ENCODE peak calls at places on chromosomes 11 and 22, in six cellular contexts. Y, G, V, C, X and Z are unnamed samples.

GRCh38 chr11:1232328-1233321 is 9.8 kb downstream of the MUC5B start:
- DNase-seq in G (peak), Y (peak), C (no peak), V (no peak), X (no peak), Z (no peak)

GRCh38 chr11:62921573-62922188 is 518 bp upstream of the CHRM1 start:
- DNase-seq in Y (no peak), V (no peak), X (no peak), G (no peak), C (no peak), Z (no peak)

GRCh38 chr11:27968461-27968860 is 139.5 kb downstream of the KIF18A start:
- DNase-seq in C (no peak), V (no peak), X (no peak), Y (no peak), G (no peak), Z (no peak)

GRCh38 chr22:46292173-46292572 is 4.5 kb upstream of the GTSE1 start:
- DNase-seq in V (no peak), Y (no peak), X (no peak), C (no peak), G (no peak), Z (no peak)

GRCh38 chr11:118522571-118523072 is 4.7 kb upstream of the TTC36 start:
- DNase-seq in C (peak), G (peak), Y (no peak), X (peak), V (peak), Z (peak)

GRCh38 chr22:45599836-45600577 is 71.6 kb upstream of the ATXN10 start:
- DNase-seq in V (no peak), X (no peak), C (no peak), G (no peak), Y (no peak), Z (no peak)

GRCh38 chr11:47918370-47918690 is 62.0 kb upstream of the PTPRJ start:
- DNase-seq in X (no peak), C (peak), Y (no peak), V (no peak), G (no peak), Z (peak)

GRCh38 chr22:48369789-48370507 is 1457.7 kb downstream of the BRD1 start:
- DNase-seq in C (no peak), G (peak), V (peak), X (no peak), Y (peak), Z (peak)

GRCh38 chr22:20510811-20511577 is 3.6 kb downstream of the MED15 start:
- DNase-seq in G (no peak), Y (no peak), X (no peak), C (no peak), V (no peak), Z (no peak)

GRCh38 chr11:128380280-128380604 is 207.1 kb downstream of the ETS1 start:
- DNase-seq in Y (no peak), C (no peak), G (no peak), X (no peak), V (no peak), Z (no peak)

GRCh38 chr11:31442086-31442485 is 67.3 kb downstream of the IMMP1L start:
- DNase-seq in G (no peak), X (peak), V (no peak), C (no peak), Y (no peak), Z (peak)

GRCh38 chr22:46042786-46043185 is 65.8 kb upstream of the WNT7B start:
- DNase-seq in G (peak), V (no peak), C (no peak), Y (no peak), X (no peak), Z (no peak)

GRCh38 chr22:25386538-25386884 is 167.1 kb downstream of the CRYBB2 start:
- DNase-seq in Y (no peak), C (no peak), X (no peak), V (no peak), G (no peak), Z (no peak)

GRCh38 chr11:109554951-109555350 is 133.0 kb downstream of the C11orf87 start:
- DNase-seq in Y (no peak), V (no peak), C (no peak), G (no peak), X (no peak), Z (no peak)
- TF ChIP-seq JUN in Y (no peak), V (no peak), C (no peak), G (no peak), X (no peak), Z (no peak)

GRCh38 chr11:6628526-6628925 is 9.3 kb upstream of the TPP1 start:
- DNase-seq in C (no peak), Y (no peak), V (no peak), G (no peak), X (no peak), Z (no peak)
- TF ChIP-seq JUN in C (no peak), Y (no peak), V (no peak), G (no peak), X (no peak), Z (no peak)

DNA sequence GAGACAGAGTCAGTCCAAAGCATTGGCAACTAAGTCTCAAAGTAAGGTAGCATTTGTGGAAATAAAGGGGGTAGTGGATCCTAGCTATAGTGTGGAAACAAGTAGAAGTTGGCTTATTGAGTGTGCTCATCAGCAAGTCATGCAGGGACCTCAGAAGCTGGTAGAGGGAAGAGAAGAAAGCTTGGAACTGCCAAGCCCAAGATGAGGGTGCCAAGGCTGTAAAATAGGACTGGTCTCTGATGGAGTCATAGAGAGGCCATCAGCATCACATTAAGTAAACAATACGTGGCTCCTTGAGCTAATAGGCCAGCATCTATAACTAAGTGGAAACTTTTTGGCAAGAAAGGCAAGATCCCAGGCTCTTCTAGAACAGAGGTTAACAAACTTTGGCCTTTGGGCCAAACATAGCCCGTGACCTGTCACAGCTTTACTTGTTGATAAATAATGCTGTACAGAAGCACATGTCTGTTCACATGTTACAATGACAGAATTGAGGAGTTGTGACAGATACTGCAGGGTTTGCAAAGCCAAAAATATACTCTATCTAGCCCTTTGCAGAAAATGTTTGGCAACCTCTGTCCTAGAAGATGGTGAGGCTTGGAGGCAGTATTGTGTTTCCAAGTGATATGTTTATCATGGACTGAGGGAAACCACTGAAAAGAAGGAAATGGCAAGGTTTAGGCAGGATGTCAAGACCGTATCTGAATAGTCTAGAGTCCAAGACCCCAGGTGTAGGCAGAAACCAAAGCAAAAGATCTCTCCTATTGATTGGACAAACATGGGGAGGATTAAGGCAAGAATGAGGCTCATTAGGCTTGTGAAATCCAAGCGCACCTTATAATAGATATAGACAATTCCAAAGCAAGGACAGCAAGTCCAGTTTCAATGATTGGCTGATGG is 62.5 kb upstream of the CD44 start:
- DNase-seq in Y (no peak), C (no peak), G (no peak), V (no peak), X (no peak), Z (no peak)
- TF ChIP-seq JUN in Y (no peak), C (no peak), G (no peak), V (no peak), X (no peak), Z (no peak)

GRCh38 chr11:35077709-35078695 is 61.0 kb upstream of the CD44 start:
- DNase-seq in G (no peak), C (no peak), X (peak), V (peak), Y (no peak), Z (no peak)
- TF ChIP-seq JUN in G (no peak), C (no peak), X (peak), V (no peak), Y (no peak), Z (no peak)

GRCh38 chr11:95996621-95997020 is 72.7 kb upstream of the MTMR2 start:
- DNase-seq in Y (no peak), C (no peak), V (no peak), G (no peak), X (no peak), Z (no peak)
- TF ChIP-seq JUN in Y (no peak), C (no peak), V (no peak), G (no peak), X (no peak), Z (no peak)

GRCh38 chr11:134711563-134711962 is 299.5 kb upstream of the B3GAT1 start:
- DNase-seq in C (no peak), V (no peak), Y (no peak), X (no peak), G (no peak), Z (no peak)
- TF ChIP-seq JUN in C (no peak), V (no peak), Y (no peak), X (no peak), G (no peak), Z (no peak)

DNA sequence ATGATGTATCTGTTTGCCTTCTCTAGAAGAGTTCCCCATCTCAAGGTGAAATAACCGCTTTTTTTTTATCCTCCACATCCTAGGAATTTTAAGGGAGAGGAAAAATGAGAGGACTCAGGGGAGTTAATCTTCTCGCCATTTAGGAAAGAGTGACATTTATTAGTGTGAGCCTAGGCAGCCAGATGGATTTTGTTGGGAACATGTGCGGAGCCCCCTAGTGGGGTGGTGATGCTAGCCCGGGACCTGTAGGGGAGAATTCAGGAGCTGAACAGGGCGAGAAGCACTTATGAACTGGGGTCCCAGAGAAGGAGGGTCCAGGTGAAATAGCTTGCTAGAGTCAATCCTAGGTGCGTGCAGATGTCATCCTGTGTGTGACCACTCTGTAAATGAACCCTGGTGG is 10.7 kb downstream of the IL17RA start:
- DNase-seq in Y (no peak), V (no peak), X (no peak), C (no peak), G (peak), Z (no peak)
- TF ChIP-seq JUN in Y (no peak), V (no peak), X (no peak), C (no peak), G (no peak), Z (no peak)

GRCh38 chr11:15800121-15800800 is 556.1 kb downstream of the SOX6 start:
- DNase-seq in C (no peak), V (no peak), Y (no peak), X (no peak), G (no peak), Z (no peak)
- TF ChIP-seq JUN in C (no peak), V (no peak), Y (no peak), X (no peak), G (no peak), Z (no peak)

GRCh38 chr11:34976496-34976895 is 60.1 kb downstream of the PDHX start:
- DNase-seq in G (no peak), C (no peak), X (peak), V (no peak), Y (no peak), Z (no peak)

GRCh38 chr11:34975482-34975881 is 59.1 kb downstream of the PDHX start:
- DNase-seq in C (no peak), X (peak), Y (no peak), V (peak), G (no peak), Z (peak)

GRCh38 chr11:34978236-34979191 is 62.1 kb downstream of the PDHX start:
- DNase-seq in X (no peak), G (no peak), Y (no peak), V (no peak), C (no peak), Z (no peak)

GRCh38 chr11:34972892-34973291 is 56.5 kb downstream of the PDHX start:
- DNase-seq in C (no peak), X (no peak), V (no peak), Y (no peak), G (no peak), Z (no peak)

DNA sequence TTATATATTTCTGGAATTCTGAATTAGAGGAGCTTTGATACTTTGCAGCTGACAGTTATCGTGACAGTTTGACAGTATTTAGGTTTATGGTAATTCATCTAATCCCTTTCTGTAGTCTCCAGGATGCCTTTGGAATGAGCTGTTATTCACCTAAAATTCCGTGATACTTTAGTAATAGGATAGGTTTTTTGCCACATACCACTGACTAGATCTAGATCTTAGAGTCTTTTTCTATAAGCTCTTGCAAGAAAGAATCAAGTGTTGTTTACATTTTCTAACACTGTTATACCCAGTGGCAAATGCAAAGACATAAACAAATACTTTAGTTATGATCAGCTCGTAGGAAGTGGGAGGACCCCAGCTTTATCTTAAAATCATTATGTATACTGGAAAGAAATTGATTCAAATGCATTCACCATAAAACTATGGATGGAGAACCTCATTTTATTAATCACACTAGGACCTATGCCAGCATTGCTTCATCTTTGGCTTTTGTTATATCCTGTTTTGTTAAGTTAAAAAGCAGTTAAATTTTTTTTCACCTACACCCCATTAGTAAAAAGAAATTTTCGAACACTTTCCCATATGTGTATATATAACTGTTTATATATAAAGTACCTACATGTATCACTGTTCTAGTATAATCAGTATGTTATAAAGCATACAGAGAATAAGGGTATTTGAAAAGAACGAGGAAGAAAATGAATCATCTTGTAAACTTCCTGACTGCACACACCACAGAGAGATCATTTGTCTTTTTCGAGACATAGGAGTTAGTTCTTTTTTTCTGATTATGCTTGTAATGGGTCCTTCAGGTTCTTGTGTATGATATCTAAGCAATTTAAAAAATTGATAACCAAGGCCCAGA is 60.9 kb downstream of the PDHX start:
- DNase-seq in Y (no peak), G (no peak), V (peak), C (no peak), X (peak), Z (no peak)
- TF ChIP-seq JUN in Y (no peak), G (no peak), V (no peak), C (no peak), X (peak), Z (no peak)